ENCODE peak calls at places on chromosomes 6 and 20, in ten cellular contexts. L, V, H, F, Q, W, X, S, B and K are unnamed samples.

GRCh38 chr6:56381852-56382251 is 134.5 kb upstream of the COL21A1 start:
- DNase-seq in L (no peak), V (no peak), H (no peak), F (no peak), Q (no peak), W (no peak), X (no peak), S (no peak), B (no peak), K (no peak)

GRCh38 chr6:141925001-141925400 is 207.7 kb upstream of the GJE1 start:
- DNase-seq in L (no peak), V (no peak), H (no peak), F (no peak), Q (no peak), W (no peak), X (no peak), S (no peak), B (no peak), K (no peak)

GRCh38 chr6:138293996-138294395 is 75.7 kb upstream of the PBOV1 start:
- DNase-seq in L (no peak), V (no peak), H (no peak), F (no peak), Q (no peak), W (no peak), X (no peak), S (no peak), B (no peak), K (no peak)

GRCh38 chr6:9138856-9139426 is 703.6 kb upstream of the SLC35B3 start:
- DNase-seq in L (no peak), V (no peak), H (no peak), F (no peak), Q (no peak), W (no peak), X (no peak), S (no peak), B (no peak), K (no peak)

GRCh38 chr6:158627940-158628211 is 16.7 kb downstream of the DYNLT1 start:
- DNase-seq in L (no peak), V (no peak), H (no peak), F (no peak), Q (no peak), W (no peak), X (peak; percentile 5), S (no peak), B (no peak), K (no peak)

GRCh38 chr6:132365319-132365907 is 35.9 kb downstream of the MOXD1 start:
- DNase-seq in L (no peak), V (no peak), H (no peak), F (no peak), Q (no peak), W (no peak), X (no peak), S (no peak), B (no peak), K (no peak)

GRCh38 chr20:47691632-47692031 is 93.6 kb downstream of the SULF2 start:
- DNase-seq in L (no peak), V (no peak), H (no peak), F (no peak), Q (no peak), W (no peak), X (no peak), S (no peak), B (no peak), K (no peak)

GRCh38 chr6:1607557-1608221 is 2.0 kb upstream of the FOXC1 start:
- DNase-seq in L (no peak), V (no peak), H (no peak), F (no peak), Q (no peak), W (no peak), X (no peak), S (no peak), B (no peak), K (no peak)

GRCh38 chr20:36542019-36542488 is 735 bp downstream of the MYL9 start:
- DNase-seq in L (no peak), V (no peak), H (no peak), F (no peak), Q (peak; percentile 63), W (peak; percentile 82), X (no peak), S (peak; percentile 39), B (no peak), K (no peak)

GRCh38 chr6:53629120-53629477 is 36.5 kb downstream of the KLHL31 start:
- DNase-seq in L (no peak), V (no peak), H (no peak), F (no peak), Q (no peak), W (no peak), X (no peak), S (no peak), B (no peak), K (no peak)

GRCh38 chr6:25050356-25050755 is 114.6 kb upstream of the RIPOR2 start:
- DNase-seq in L (peak; percentile 38), V (peak; percentile 58), H (peak; percentile 46), F (no peak), Q (no peak), W (no peak), X (peak; percentile 89), S (no peak), B (peak; percentile 67), K (no peak)

GRCh38 chr20:62409935-62410741 is 3.1 kb upstream of the CABLES2 start:
- DNase-seq in L (no peak), V (peak; percentile 33), H (peak; percentile 66), F (no peak), Q (no peak), W (peak; percentile 89), X (peak; percentile 54), S (peak; percentile 51), B (peak; percentile 67), K (no peak)

GRCh38 chr6:135161411-135161810 is 19.7 kb upstream of the MYB start:
- DNase-seq in L (no peak), V (no peak), H (no peak), F (no peak), Q (no peak), W (no peak), X (no peak), S (no peak), B (no peak), K (no peak)

GRCh38 chr6:79640146-79641111 is 9.3 kb downstream of the SH3BGRL2 start:
- DNase-seq in L (no peak), V (no peak), H (no peak), F (no peak), Q (no peak), W (peak; percentile 11), X (no peak), S (no peak), B (no peak), K (no peak)

GRCh38 chr6:1792989-1793388 is 183.3 kb downstream of the FOXC1 start:
- DNase-seq in L (no peak), V (no peak), H (peak; percentile 62), F (no peak), Q (no peak), W (no peak), X (no peak), S (peak; percentile 48), B (peak; percentile 48), K (no peak)

GRCh38 chr6:42101186-42101657 is 41.2 kb downstream of the C6orf132 start:
- DNase-seq in L (no peak), V (no peak), H (no peak), F (no peak), Q (peak; percentile 41), W (no peak), X (no peak), S (no peak), B (no peak), K (no peak)
- H3K27ac ChIP-seq in L (no peak overlapping the region), V (no peak overlapping the region), H (peak overlapping the region; percentile 98), F (no peak overlapping the region), Q (no peak overlapping the region), W (peak overlapping the region; percentile 82), X (no peak overlapping the region), S (peak overlapping the region; percentile 75), B (no peak overlapping the region), K (no peak overlapping the region)

DNA sequence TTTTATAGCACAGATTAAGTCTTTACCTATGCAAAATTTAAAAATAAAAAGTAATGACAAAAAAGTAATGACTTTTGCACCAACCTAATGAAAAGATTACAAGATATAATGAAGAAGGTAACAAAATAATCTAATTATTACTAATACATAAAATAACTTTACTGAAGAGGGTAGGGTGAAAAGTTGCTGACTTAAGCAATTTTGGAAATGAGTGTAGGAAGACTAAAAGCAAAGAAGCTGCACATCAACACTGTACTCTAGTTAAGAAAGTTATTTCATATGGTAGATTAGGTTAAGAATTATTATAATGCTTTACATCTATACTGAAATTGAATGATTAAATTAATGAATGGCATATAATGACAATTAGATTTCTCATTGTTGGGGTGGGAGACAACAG is 76.8 kb downstream of the MANEA start:
- DNase-seq in L (no peak), V (no peak), H (no peak), F (no peak), Q (no peak), W (no peak), X (no peak), S (no peak), B (no peak), K (no peak)
- H3K27ac ChIP-seq in L (no peak overlapping the region), V (no peak overlapping the region), H (no peak overlapping the region), F (no peak overlapping the region), Q (no peak overlapping the region), W (no peak overlapping the region), X (no peak overlapping the region), S (no peak overlapping the region), B (no peak overlapping the region), K (no peak overlapping the region)

GRCh38 chr20:1517010-1517409 is 25.8 kb upstream of the SIRPB2 start:
- DNase-seq in L (no peak), V (no peak), H (no peak), F (no peak), Q (no peak), W (no peak), X (no peak), S (no peak), B (no peak), K (no peak)

GRCh38 chr20:1509237-1509636 is 18.0 kb upstream of the SIRPB2 start:
- DNase-seq in L (no peak), V (peak; percentile 18), H (no peak), F (peak; percentile 15), Q (no peak), W (no peak), X (no peak), S (peak; percentile 39), B (peak; percentile 22), K (no peak)

GRCh38 chr20:1508576-1508975 is 17.4 kb upstream of the SIRPB2 start:
- DNase-seq in L (no peak), V (no peak), H (no peak), F (no peak), Q (no peak), W (no peak), X (no peak), S (no peak), B (no peak), K (no peak)

DNA sequence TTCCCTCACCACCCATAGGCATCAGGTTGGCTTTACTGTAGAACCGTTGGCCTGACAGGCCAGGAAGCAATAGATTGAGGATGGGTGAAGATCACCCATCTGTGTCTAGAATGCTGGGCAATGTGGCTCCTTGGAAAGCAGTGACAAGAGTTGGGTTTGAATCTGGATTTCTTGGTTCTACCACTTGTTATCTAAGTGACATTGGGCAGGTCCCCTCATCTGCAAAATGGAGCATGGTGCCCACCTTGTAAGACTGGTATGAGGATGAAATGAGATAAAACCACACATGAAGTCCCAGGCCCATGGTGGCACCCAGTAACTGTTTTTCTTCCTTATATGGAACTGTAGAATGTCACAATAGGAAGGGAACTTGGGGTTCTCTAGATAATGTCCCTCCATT is 22.6 kb upstream of the SIRPB2 start:
- DNase-seq in L (no peak), V (no peak), H (no peak), F (no peak), Q (no peak), W (no peak), X (no peak), S (no peak), B (no peak), K (no peak)
- H3K27ac ChIP-seq in L (no peak overlapping the region), V (no peak overlapping the region), H (no peak overlapping the region), F (no peak overlapping the region), Q (no peak overlapping the region), W (no peak overlapping the region), X (no peak overlapping the region), S (no peak overlapping the region), B (no peak overlapping the region), K (no peak overlapping the region)

GRCh38 chr20:6637160-6637579 is 130.3 kb upstream of the BMP2 start:
- DNase-seq in L (no peak), V (no peak), H (no peak), F (no peak), Q (no peak), W (no peak), X (no peak), S (no peak), B (no peak), K (peak; percentile 5)
- H3K27ac ChIP-seq in L (no peak overlapping the region), V (no peak overlapping the region), H (no peak overlapping the region), F (no peak overlapping the region), Q (no peak overlapping the region), W (no peak overlapping the region), X (no peak overlapping the region), S (no peak overlapping the region), B (no peak overlapping the region), K (no peak overlapping the region)